ENCODE peak calls at places on chromosomes 16 and 17, in four cellular contexts. X is activated T-helper 1 cell treated with anti-CD3 and anti-CD28 coated beads, Interleukin-12 subunit alpha, Interleukin-12 subunit beta, Interleukin-2, Interleukin-4 antibody, amounts not matched to agents 30 ng/mL and 10 ng/mL and 1 ng/mL, durations not matched to agents 14 hours and 24 hours and 36 hours; C is activated CD4-positive, alpha-beta T cell treated with anti-CD3 and anti-CD28 coated beads for 24 hours; B is AG08396. K is an unnamed sample.

GRCh38 chr17:70677783-70678647 is 508.7 kb downstream of the KCNJ2 start:
- DNase-seq in C (no peak), X (no peak), B (no peak), K (no peak)

GRCh38 chr16:72362972-72363371 is 191.0 kb upstream of the PMFBP1 start:
- DNase-seq in B (no peak), X (no peak), C (no peak), K (no peak)

GRCh38 chr17:38403491-38403890 is 24.8 kb upstream of the ARHGAP23 start:
- DNase-seq in C (no peak), X (no peak), B (no peak), K (peak; percentile 50)

GRCh38 chr16:64711596-64711995 is 410.3 kb downstream of the CDH11 start:
- DNase-seq in C (no peak), B (no peak), X (no peak), K (no peak)

GRCh38 chr16:48082516-48082915 is 73.3 kb downstream of the ABCC12 start:
- DNase-seq in B (no peak), X (no peak), C (no peak), K (no peak)

GRCh38 chr17:58187063-58187462 is 5.5 kb upstream of the EPX start:
- DNase-seq in B (no peak), C (no peak), X (no peak), K (no peak)

GRCh38 chr17:50168319-50168718 is 2.5 kb downstream of the SGCA start:
- DNase-seq in X (no peak), C (no peak), B (no peak), K (no peak)

GRCh38 chr17:1298616-1299015 is 19.2 kb downstream of the TRARG1 start:
- DNase-seq in B (no peak), C (peak; percentile 29), X (peak; percentile 22), K (peak; percentile 14)

GRCh38 chr16:4307215-4308037 is 8.4 kb upstream of the GLIS2 start:
- DNase-seq in C (peak; percentile 81), B (peak; percentile 93), X (peak; percentile 97), K (peak; percentile 97)

GRCh38 chr16:4111748-4112696 is 4.2 kb downstream of the ADCY9 start:
- DNase-seq in C (no peak), X (no peak), B (no peak), K (peak; percentile 51)

GRCh38 chr16:14135704-14136103 is 64.6 kb downstream of the MRTFB start:
- DNase-seq in C (no peak), B (no peak), X (no peak), K (no peak)

GRCh38 chr17:3959295-3959899 is 4.8 kb downstream of the ATP2A3 start:
- DNase-seq in C (no peak), B (peak; percentile 92), X (no peak), K (peak; percentile 51)

GRCh38 chr17:81128774-81129173 is 36.5 kb upstream of the PVALEF start:
- DNase-seq in B (no peak), C (no peak), X (no peak), K (no peak)

GRCh38 chr17:58084317-58084981 is 1.2 kb downstream of the DYNLL2 start:
- DNase-seq in X (peak; percentile 22), B (no peak), C (no peak), K (no peak)

GRCh38 chr16:58205276-58206036 is 7.5 kb upstream of the CSNK2A2 start:
- DNase-seq in B (no peak), C (no peak), X (no peak), K (no peak)

GRCh38 chr17:59372138-59372751 is 40.8 kb downstream of the YPEL2 start:
- DNase-seq in X (no peak), C (no peak), B (peak; percentile 65), K (peak; percentile 48)

GRCh38 chr17:34503804-34504203 is 75.6 kb upstream of the TMEM132E start:
- DNase-seq in C (no peak), B (no peak), X (no peak), K (no peak)

GRCh38 chr16:71811261-71811803 is 2.7 kb upstream of the AP1G1 start:
- DNase-seq in C (no peak), B (no peak), X (no peak), K (no peak)

GRCh38 chr16:85923153-85924021 is 24.4 kb downstream of the IRF8 start:
- DNase-seq in B (no peak), X (no peak), C (no peak), K (peak; percentile 69)

GRCh38 chr17:32899240-32900013 is 22.5 kb upstream of the MYO1D start:
- DNase-seq in B (no peak), C (no peak), X (no peak), K (no peak)

GRCh38 chr17:82324566-82325285 is 7.3 kb upstream of the CD7 start:
- DNase-seq in C (no peak), B (no peak), X (no peak), K (no peak)

GRCh38 chr17:81252336-81253329 is 13.5 kb downstream of the NDUFAF8 start:
- DNase-seq in B (no peak), X (no peak), C (no peak), K (no peak)

GRCh38 chr16:21169249-21169981 is 10.9 kb downstream of the LDAF1 start:
- DNase-seq in C (no peak), B (peak; percentile 28), X (no peak), K (peak; percentile 75)

GRCh38 chr17:50303051-50303450 is 28.8 kb downstream of the TMEM92 start:
- DNase-seq in C (no peak), X (no peak), B (no peak), K (no peak)

GRCh38 chr17:78957076-78957475 is 22.6 kb downstream of the LGALS3BP start:
- DNase-seq in X (no peak), C (no peak), B (peak; percentile 50), K (no peak)

GRCh38 chr16:3656491-3657468 is 2.3 kb downstream of the DNASE1 start:
- DNase-seq in B (no peak), X (no peak), C (peak; percentile 21), K (peak; percentile 18)

GRCh38 chr16:6602401-6602800 is 730.2 kb upstream of the RBFOX1 start:
- DNase-seq in X (no peak), B (no peak), C (no peak), K (no peak)